ENCODE peak calls at places on chromosomes 12 and 14, in four cellular contexts. P, Q, F and L are unnamed samples.
A peak's percentile ranks its signal among the peaks of the same experiment; 100 is the strongest.

GRCh38 chr12:56897844-56898341 is 36.3 kb downstream of the SDR9C7 start:
- DNase-seq in P (no peak), Q (peak; percentile 45), F (no peak), L (no peak)

GRCh38 chr14:78153069-78153351 is 17.2 kb upstream of the NRXN3 start:
- DNase-seq in P (no peak), Q (no peak), F (no peak), L (no peak)

GRCh38 chr14:38553586-38553985 is 297.7 kb upstream of the CLEC14A start:
- DNase-seq in P (no peak), Q (no peak), F (no peak), L (no peak)

GRCh38 chr12:85279449-85280137 is 427 bp upstream of the ALX1 start:
- DNase-seq in P (peak; percentile 54), Q (no peak), F (no peak), L (no peak)

GRCh38 chr12:123134265-123134664 is 16.6 kb downstream of the PITPNM2 start:
- DNase-seq in P (no peak), Q (no peak), F (no peak), L (no peak)

GRCh38 chr12:109475993-109476806 is 900 bp downstream of the KCTD10 start:
- DNase-seq in P (peak; percentile 27), Q (peak; percentile 25), F (no peak), L (no peak)

GRCh38 chr12:28242129-28242887 is 52.1 kb downstream of the CCDC91 start:
- DNase-seq in P (no peak), Q (peak; percentile 89), F (no peak), L (no peak)

GRCh38 chr14:99740411-99740810 is 52.8 kb upstream of the EML1 start:
- DNase-seq in P (no peak), Q (no peak), F (no peak), L (no peak)

GRCh38 chr12:27521066-27521465 is 2.9 kb upstream of the PPFIBP1 start:
- DNase-seq in P (peak; percentile 31), Q (peak; percentile 36), F (no peak), L (no peak)

GRCh38 chr12:100956311-100956852 is 161.8 kb downstream of the ANO4 start:
- DNase-seq in P (no peak), Q (no peak), F (no peak), L (no peak)

GRCh38 chr12:126083931-126084330 is 1018.7 kb downstream of the AACS start:
- DNase-seq in P (no peak), Q (no peak), F (no peak), L (no peak)

GRCh38 chr14:100609331-100609870 is 22.2 kb upstream of the BEGAIN start:
- DNase-seq in P (peak; percentile 30), Q (no peak), F (no peak), L (no peak)

GRCh38 chr12:121796855-121797751 is 3.6 kb upstream of the RHOF start:
- DNase-seq in P (peak; percentile 82), Q (peak; percentile 98), F (peak; percentile 97), L (peak; percentile 84)

GRCh38 chr14:74765721-74766120 is 2.6 kb downstream of the YLPM1 start:
- DNase-seq in P (no peak), Q (no peak), F (no peak), L (no peak)

GRCh38 chr12:113302925-113303640 is 31.8 kb downstream of the SLC8B1 start:
- DNase-seq in P (no peak), Q (peak; percentile 42), F (no peak), L (no peak)

GRCh38 chr12:1533205-1533601 is 61.2 kb downstream of the FBXL14 start:
- DNase-seq in P (peak; percentile 49), Q (peak; percentile 53), F (no peak), L (no peak)

GRCh38 chr12:14710632-14711324 is 14.4 kb upstream of the GUCY2C start:
- DNase-seq in P (no peak), Q (no peak), F (no peak), L (no peak)

GRCh38 chr12:61993734-61994345 is 266.4 kb upstream of the USP15 start:
- DNase-seq in P (no peak), Q (peak; percentile 18), F (peak; percentile 14), L (peak; percentile 48)

GRCh38 chr12:131075611-131076010 is 121.9 kb downstream of the ADGRD1 start:
- DNase-seq in P (no peak), Q (no peak), F (no peak), L (no peak)

GRCh38 chr12:27468241-27468640 is 21.7 kb downstream of the SMCO2 start:
- DNase-seq in P (no peak), Q (no peak), F (no peak), L (no peak)

GRCh38 chr14:104749958-104750529 is 2.9 kb upstream of the SIVA1 start:
- DNase-seq in P (no peak), Q (no peak), F (no peak), L (no peak)

GRCh38 chr14:104750658-104751057 is 2.3 kb upstream of the SIVA1 start:
- DNase-seq in P (no peak), Q (peak; percentile 31), F (peak; percentile 34), L (no peak)

GRCh38 chr14:104747876-104748275 is 5.1 kb upstream of the SIVA1 start:
- DNase-seq in P (no peak), Q (no peak), F (no peak), L (no peak)

GRCh38 chr14:104746951-104747481 is 5.9 kb upstream of the SIVA1 start:
- DNase-seq in P (no peak), Q (no peak), F (no peak), L (no peak)

DNA sequence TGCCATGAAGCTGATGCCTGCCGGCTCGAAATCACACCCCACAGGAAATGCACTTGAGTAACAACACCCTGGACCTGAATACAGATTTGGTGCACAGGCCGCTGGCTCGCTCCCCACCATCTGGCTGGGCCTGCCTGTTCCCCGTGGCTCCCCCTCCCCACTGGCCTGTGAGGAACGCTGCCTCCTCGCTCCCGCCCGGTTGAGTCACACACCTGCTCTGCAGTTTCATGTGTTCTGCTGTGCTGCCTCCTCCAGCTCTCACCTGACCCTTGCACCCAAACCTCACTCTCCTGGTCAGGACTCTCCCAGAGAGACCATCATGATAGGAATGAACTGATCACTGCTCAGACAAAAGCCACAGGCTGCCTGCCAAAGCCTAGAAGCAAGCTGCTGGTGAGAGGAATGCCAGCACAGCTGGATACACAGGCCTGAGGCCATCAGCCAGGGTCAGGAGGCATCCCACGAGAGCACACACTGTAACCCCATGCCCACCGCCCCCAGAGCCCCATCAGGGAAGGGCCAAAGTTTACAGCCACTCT is 3.8 kb upstream of the SIVA1 start:
- DNase-seq in P (no peak), Q (no peak), F (peak; percentile 88), L (no peak)
- TF ChIP-seq ELF1 in P (no peak), Q (no peak), F (no peak), L (no peak)

GRCh38 chr14:105092912-105093425 is 27.7 kb upstream of the GPR132 start:
- DNase-seq in P (peak; percentile 92), Q (peak; percentile 36), F (no peak), L (no peak)
- TF ChIP-seq ELF1 in P (no peak), Q (no peak), F (no peak), L (no peak)

GRCh38 chr12:22282283-22282682 is 52.2 kb downstream of the ST8SIA1 start:
- DNase-seq in P (no peak), Q (no peak), F (no peak), L (no peak)
- TF ChIP-seq ELF1 in P (no peak), Q (no peak), F (no peak), L (no peak)

GRCh38 chr14:34157642-34158041 is 206.8 kb upstream of the EGLN3 start:
- DNase-seq in P (no peak), Q (no peak), F (no peak), L (no peak)

GRCh38 chr14:34165847-34166340 is 215.0 kb upstream of the EGLN3 start:
- DNase-seq in P (no peak), Q (no peak), F (no peak), L (no peak)

GRCh38 chr14:34161351-34162169 is 210.7 kb upstream of the EGLN3 start:
- DNase-seq in P (no peak), Q (no peak), F (no peak), L (no peak)

DNA sequence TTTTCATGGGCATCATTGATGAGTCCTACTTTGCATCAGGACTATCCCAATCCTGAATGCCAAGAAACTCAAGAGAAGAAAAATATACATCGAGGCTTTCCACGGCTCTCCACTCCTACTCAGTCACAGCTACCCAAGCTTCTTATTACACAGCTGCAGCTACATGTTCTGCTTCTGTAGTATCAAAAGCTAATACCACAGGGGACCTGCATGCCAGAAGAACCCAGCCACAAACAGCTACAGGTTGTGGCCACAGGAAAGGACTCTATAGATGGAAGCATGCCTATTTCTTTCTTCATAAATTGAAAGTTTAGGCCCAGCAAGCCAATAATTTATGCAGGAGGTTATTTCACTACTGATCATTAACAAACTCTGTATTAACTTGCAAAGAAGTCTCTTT is 209.7 kb upstream of the EGLN3 start:
- DNase-seq in P (no peak), Q (no peak), F (no peak), L (no peak)
- TF ChIP-seq ELF1 in P (no peak), Q (no peak), F (no peak), L (no peak)

GRCh38 chr14:52175982-52176502 is 91.5 kb upstream of the PTGDR start:
- DNase-seq in P (no peak), Q (no peak), F (no peak), L (no peak)
- TF ChIP-seq ELF1 in P (no peak), Q (no peak), F (no peak), L (no peak)